ENCODE peak calls at places on chromosomes 5 and 9, in nine cellular contexts. K, N, I, O, C, A, Z, J and H are unnamed samples. For H3K36me3 and H3K4me1, the result is how much of the 10 kb centered on the place peaks cover.

GRCh38 chr5:982377-983237 is 26.0 kb upstream of the NKD2 start:
- DNase-seq in K (no peak), C (peak), N (peak), Z (peak), A (no peak), I (peak), J (no peak), O (peak), H (no peak)

GRCh38 chr5:128764910-128765309 is 200.4 kb upstream of the SLC27A6 start:
- DNase-seq in O (no peak), J (no peak), A (no peak), I (no peak), N (no peak), C (no peak), Z (no peak), K (peak), H (no peak)

GRCh38 chr5:60705144-60705543 is 5.2 kb upstream of the DEPDC1B start:
- DNase-seq in I (no peak), K (no peak), J (no peak), C (no peak), Z (no peak), O (no peak), N (no peak), A (no peak), H (no peak)

GRCh38 chr5:78893959-78894676 is 91.0 kb downstream of the ARSB start:
- DNase-seq in O (no peak), K (no peak), Z (no peak), C (no peak), N (no peak), J (no peak), A (no peak), I (no peak), H (no peak)

GRCh38 chr5:142025637-142026036 is 12.8 kb upstream of the GNPDA1 start:
- DNase-seq in J (no peak), Z (no peak), N (peak), K (no peak), A (no peak), O (no peak), C (no peak), I (no peak), H (no peak)

GRCh38 chr9:23229764-23230434 is 596.1 kb downstream of the ELAVL2 start:
- DNase-seq in C (no peak), O (no peak), K (no peak), I (no peak), N (peak), Z (no peak), J (no peak), A (no peak), H (no peak)

GRCh38 chr9:111743275-111743674 is 51.5 kb downstream of the SHOC1 start:
- DNase-seq in C (no peak), A (no peak), J (no peak), N (no peak), K (no peak), O (no peak), I (no peak), Z (no peak), H (no peak)

GRCh38 chr5:34697308-34698108 is 41.4 kb downstream of the RAI14 start:
- DNase-seq in C (no peak), O (no peak), I (no peak), Z (no peak), K (no peak), N (no peak), J (no peak), A (no peak), H (no peak)

GRCh38 chr5:122101636-122102285 is 23.7 kb upstream of the LOX start:
- DNase-seq in N (no peak), I (no peak), C (peak), A (no peak), O (peak), J (no peak), K (no peak), Z (peak), H (no peak)

GRCh38 chr5:98110270-98110669 is 663.2 kb upstream of the RGMB start:
- DNase-seq in I (no peak), N (no peak), J (no peak), A (no peak), Z (no peak), K (no peak), O (peak), C (no peak), H (no peak)

GRCh38 chr9:136576269-136576626 is 30.4 kb upstream of the NOTCH1 start:
- DNase-seq in J (no peak), C (no peak), A (no peak), N (no peak), K (no peak), Z (no peak), O (no peak), I (peak), H (peak)

GRCh38 chr5:168947212-168947868 is 353.6 kb downstream of the SLIT3 start:
- DNase-seq in N (peak), C (peak), O (peak), Z (peak), A (peak), I (no peak), J (no peak), K (peak), H (peak)

GRCh38 chr5:35248843-35249780 is 18.8 kb upstream of the PRLR start:
- DNase-seq in O (no peak), A (no peak), N (no peak), J (no peak), Z (no peak), K (no peak), I (no peak), C (no peak), H (no peak)

GRCh38 chr9:108057421-108058136 is 568.0 kb upstream of the KLF4 start:
- DNase-seq in Z (no peak), N (no peak), K (no peak), I (peak), O (no peak), J (no peak), C (no peak), A (peak), H (no peak)

GRCh38 chr9:70924905-70925547 is 196.4 kb downstream of the TRPM3 start:
- DNase-seq in C (peak), J (no peak), A (peak), I (no peak), N (no peak), O (peak), K (no peak), Z (peak), H (peak)

GRCh38 chr9:69834591-69835184 is 14.1 kb downstream of the CFAP95 start:
- DNase-seq in A (no peak), O (no peak), J (no peak), Z (no peak), C (no peak), K (no peak), N (no peak), I (no peak), H (no peak)

GRCh38 chr5:54307583-54307982 is 2.8 kb downstream of the ARL15 start:
- DNase-seq in K (no peak), Z (no peak), C (no peak), I (no peak), J (no peak), O (no peak), N (no peak), A (no peak), H (no peak)

GRCh38 chr9:89096807-89097206 is 81.8 kb downstream of the SHC3 start:
- DNase-seq in O (no peak), K (no peak), C (no peak), I (no peak), A (no peak), N (no peak), Z (no peak), J (no peak), H (no peak)

GRCh38 chr5:151224372-151224771 is 480 bp upstream of the CCDC69 start:
- DNase-seq in I (peak), N (no peak), A (no peak), C (no peak), K (no peak), Z (no peak), J (peak), O (no peak), H (no peak)

GRCh38 chr5:157451806-157452205 is 8.2 kb upstream of the NIPAL4 start:
- DNase-seq in K (no peak), O (no peak), Z (no peak), N (peak), C (no peak), J (no peak), I (no peak), A (no peak), H (no peak)

GRCh38 chr9:132423503-132423902 is 13.5 kb downstream of the CFAP77 start:
- DNase-seq in Z (no peak), N (no peak), J (no peak), C (peak), K (no peak), O (no peak), I (no peak), A (no peak), H (no peak)

GRCh38 chr9:128685636-128686489 is 3.2 kb upstream of the SET start:
- DNase-seq in I (no peak), Z (no peak), O (no peak), N (no peak), A (peak), K (no peak), C (no peak), J (peak), H (peak)
- H3K4me3 ChIP-seq in I (no peak), Z (no peak), O (no peak), N (peak), A (peak), K (no peak), C (no peak), J (peak), H (peak)

GRCh38 chr9:130844028-130844427 is 9.0 kb downstream of the ABL1 start:
- DNase-seq in O (no peak), Z (peak), C (no peak), J (no peak), K (peak), N (no peak), I (no peak), A (no peak), H (no peak)
- H3K36me3 ChIP-seq in O (under half), Z (under half), C (under half), J (under half), K (under half), N (under half), I (under half), A (under half), H (under half)

GRCh38 chr5:88679638-88680037 is 203.3 kb downstream of the MEF2C start:
- DNase-seq in I (no peak), Z (no peak), C (no peak), O (no peak), N (no peak), A (no peak), K (no peak), J (no peak), H (no peak)

GRCh38 chr5:88678780-88679491 is 204.0 kb downstream of the MEF2C start:
- DNase-seq in N (no peak), O (no peak), Z (no peak), C (no peak), K (no peak), I (no peak), J (no peak), A (no peak), H (no peak)

GRCh38 chr5:88677943-88678779 is 204.8 kb downstream of the MEF2C start:
- DNase-seq in C (no peak), Z (no peak), O (no peak), K (no peak), A (no peak), I (no peak), N (no peak), J (no peak), H (no peak)

GRCh38 chr5:88681402-88681801 is 201.6 kb downstream of the MEF2C start:
- DNase-seq in J (no peak), N (no peak), K (no peak), A (no peak), C (no peak), Z (no peak), I (no peak), O (no peak), H (no peak)

DNA sequence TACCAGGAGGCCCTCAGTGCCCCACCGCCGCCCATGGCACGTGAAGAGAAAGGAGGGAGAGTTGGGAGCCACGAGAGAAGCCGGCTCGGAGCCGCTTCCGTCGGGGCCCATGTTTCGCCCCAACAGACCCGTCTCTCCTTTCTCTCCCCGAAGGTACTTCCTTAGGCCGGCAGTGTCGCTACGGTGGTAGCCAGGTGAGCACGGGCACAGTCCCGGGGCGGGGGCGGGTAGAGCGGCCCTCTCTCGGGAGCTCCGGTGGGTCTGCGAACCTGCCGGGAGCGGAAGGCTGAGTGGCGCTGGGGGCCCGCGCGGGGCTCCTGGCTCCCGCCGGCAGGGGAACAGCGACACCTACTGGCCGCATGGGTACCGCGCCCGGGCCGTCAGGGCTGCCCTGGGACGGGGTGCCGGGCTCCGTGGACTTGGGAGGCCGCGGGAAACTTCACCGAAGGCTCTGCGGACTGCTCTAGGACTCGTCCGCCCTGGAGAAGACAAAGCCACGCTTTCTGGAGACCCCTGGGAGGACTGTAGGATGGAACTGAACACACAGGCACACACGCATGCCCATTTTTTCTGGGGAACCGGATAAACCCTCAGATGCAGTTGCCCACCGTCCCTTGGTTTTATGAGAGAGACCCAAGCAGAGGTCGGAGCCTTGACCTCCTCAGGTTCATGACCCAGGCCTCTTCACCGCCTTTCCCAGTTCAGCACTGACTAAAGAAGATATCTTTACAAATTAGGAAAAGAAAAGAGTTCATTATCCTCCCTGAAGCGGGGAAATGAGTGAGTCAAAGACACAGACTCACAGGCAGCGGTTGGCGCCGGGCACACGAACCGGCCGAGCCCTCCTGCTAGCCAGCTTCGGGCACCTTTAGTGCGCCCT is 202.5 kb downstream of the MEF2C start:
- DNase-seq in C (peak), I (no peak), Z (peak), K (peak), O (peak), J (peak), N (peak), A (peak), H (peak)
- H3K4me1 ChIP-seq in C (under half), I (under half), Z (under half), K (under half), O (under half), J (under half), N (under half), A (under half), H (under half)

GRCh38 chr5:159106193-159106568 is 6.5 kb upstream of the EBF1 start:
- DNase-seq in J (no peak), Z (no peak), I (no peak), C (no peak), K (no peak), O (no peak), A (no peak), N (no peak), H (no peak)
- H3K4me3 ChIP-seq in J (peak), Z (no peak), I (peak), C (peak), K (peak), O (no peak), A (no peak), N (no peak), H (peak)

DNA sequence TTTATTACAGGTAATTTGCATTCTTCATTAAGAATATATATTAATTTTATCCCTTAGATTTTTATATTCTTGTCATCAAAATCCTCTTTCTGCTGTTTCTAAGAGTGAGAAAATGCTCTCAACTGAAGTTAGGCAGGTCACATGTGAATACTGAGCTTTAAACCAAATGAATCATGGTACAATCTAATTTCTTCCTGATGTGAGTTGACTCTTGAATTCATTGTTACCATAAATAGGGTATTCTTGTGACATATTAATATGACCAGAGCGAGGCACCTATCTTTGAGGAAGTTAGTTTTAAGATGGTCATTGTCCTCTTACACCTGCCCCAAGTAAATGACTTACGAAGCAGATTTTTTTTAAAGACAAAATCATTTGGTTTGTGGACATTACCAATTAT is 17.4 kb downstream of the C9orf85 start:
- DNase-seq in A (no peak), C (no peak), J (no peak), I (no peak), N (no peak), O (no peak), K (no peak), Z (no peak), H (no peak)
- H3K36me3 ChIP-seq in A (under half), C (under half), J (under half), I (under half), N (under half), O (under half), K (under half), Z (under half), H (under half)